ENCODE peak calls at places on chromosomes 4 and X, in nine cellular contexts. C, Z, A, B, X, G, K, H and F are unnamed samples.

GRCh38 chrX:135421932-135422809 is at the start of gene SMIM10L2A:
- DNase-seq in C (no peak), Z (no peak), A (no peak), B (peak), X (no peak), G (no peak), K (no peak), H (no peak), F (no peak)

GRCh38 chr4:145945431-145946155 is 7.0 kb upstream of the ZNF827 start:
- DNase-seq in C (peak), Z (no peak), A (no peak), B (no peak), X (no peak), G (no peak), K (no peak), H (no peak), F (no peak)

GRCh38 chr4:39706334-39706733 is 8.4 kb downstream of the UBE2K start:
- DNase-seq in C (peak), Z (no peak), A (no peak), B (no peak), X (no peak), G (no peak), K (no peak), H (no peak), F (peak)

GRCh38 chr4:3231431-3231980 is 17.5 kb upstream of the MSANTD1 start:
- DNase-seq in C (no peak), Z (no peak), A (no peak), B (no peak), X (no peak), G (no peak), K (no peak), H (no peak), F (no peak)

GRCh38 chr4:73593631-73594241 is 26.5 kb downstream of the RASSF6 start:
- DNase-seq in C (peak), Z (peak), A (no peak), B (peak), X (no peak), G (no peak), K (no peak), H (no peak), F (no peak)

GRCh38 chr4:174828845-174829701 is at the start of gene GLRA3:
- DNase-seq in C (peak), Z (peak), A (no peak), B (peak), X (no peak), G (peak), K (no peak), H (peak), F (no peak)

GRCh38 chr4:677431-678293 is 3.3 kb downstream of the MYL5 start:
- DNase-seq in C (no peak), Z (no peak), A (no peak), B (no peak), X (no peak), G (no peak), K (no peak), H (no peak), F (no peak)

GRCh38 chr4:28772066-28772465 is 1911.4 kb downstream of the STIM2 start:
- DNase-seq in C (peak), Z (no peak), A (no peak), B (no peak), X (no peak), G (no peak), K (no peak), H (no peak), F (no peak)

GRCh38 chr4:147735413-147736301 is 3.8 kb downstream of the ARHGAP10 start:
- DNase-seq in C (no peak), Z (no peak), A (no peak), B (no peak), X (no peak), G (no peak), K (no peak), H (no peak), F (no peak)